ENCODE peak calls at places on chromosomes 3 and 15, in eight cellular contexts. N is ovary, A is erythroblast, U is A549, Y is IMR-90, S is Peyer's patch, T is H1, C is transverse colon. L is an unnamed sample.

GRCh38 chr15:70917955-70918354 is 25.3 kb downstream of the LRRC49 start:
- DNase-seq in Y (no peak), C (no peak), T (no peak), A (no peak), N (no peak), S (no peak), U (no peak), L (no peak)

GRCh38 chr15:50064674-50065073 is 54.4 kb downstream of the ATP8B4 start:
- DNase-seq in T (no peak), U (no peak), A (no peak), C (no peak), S (no peak), N (no peak), Y (no peak), L (no peak)

GRCh38 chr3:30493912-30494311 is 112.5 kb upstream of the TGFBR2 start:
- DNase-seq in N (no peak), T (no peak), A (no peak), S (no peak), C (no peak), U (no peak), Y (peak), L (no peak)

GRCh38 chr3:73716418-73716817 is 91.7 kb upstream of the PDZRN3 start:
- DNase-seq in N (no peak), C (no peak), S (no peak), U (no peak), T (no peak), Y (peak), A (no peak), L (peak)

GRCh38 chr3:100033184-100033583 is 81.1 kb downstream of the FILIP1L start:
- DNase-seq in C (no peak), S (no peak), T (no peak), N (peak), U (peak), A (no peak), Y (peak), L (no peak)

GRCh38 chr3:46584598-46585467 is 18.7 kb upstream of the LRRC2 start:
- DNase-seq in A (no peak), U (no peak), C (no peak), T (no peak), N (no peak), Y (no peak), S (no peak), L (no peak)

GRCh38 chr3:15754047-15754446 is 43.7 kb downstream of the ANKRD28 start:
- DNase-seq in N (no peak), U (peak), A (no peak), T (no peak), Y (peak), C (no peak), S (no peak), L (no peak)

GRCh38 chr15:83287541-83288027 is 3.1 kb upstream of the BNC1 start:
- DNase-seq in U (peak), N (no peak), S (no peak), T (no peak), A (no peak), C (no peak), Y (peak), L (peak)

GRCh38 chr3:42222942-42223693 is 42.9 kb downstream of the CCK start:
- DNase-seq in T (no peak), Y (no peak), N (no peak), C (no peak), S (no peak), A (no peak), U (no peak), L (no peak)

GRCh38 chr15:45377630-45378148 is 655 bp downstream of the GATM start:
- DNase-seq in T (no peak), C (peak), A (no peak), Y (no peak), S (peak), N (peak), U (no peak), L (no peak)

GRCh38 chr3:177150218-177150916 is 46.9 kb downstream of the TBL1XR1 start:
- DNase-seq in C (no peak), T (no peak), N (no peak), Y (no peak), S (no peak), A (no peak), U (no peak), L (no peak)

GRCh38 chr15:45187894-45188830 is at the start of gene SHF:
- DNase-seq in S (peak), A (peak), T (no peak), Y (peak), C (peak), N (peak), U (peak), L (no peak)

GRCh38 chr3:191307341-191307740 is 21.9 kb upstream of the CCDC50 start:
- DNase-seq in C (no peak), T (no peak), U (no peak), A (no peak), Y (no peak), N (no peak), S (no peak), L (no peak)

GRCh38 chr3:163175970-163176369 is 1679.4 kb downstream of the OTOL1 start:
- DNase-seq in N (no peak), A (no peak), Y (no peak), C (no peak), S (no peak), U (no peak), T (no peak), L (no peak)

GRCh38 chr3:52754373-52754772 is 16.4 kb downstream of the NEK4 start:
- DNase-seq in T (no peak), N (no peak), Y (peak), S (no peak), A (no peak), U (no peak), C (no peak), L (no peak)
- TF ChIP-seq POLR2A in T (no peak), N (no peak), Y (no peak), S (no peak), A (no peak), U (no peak), C (no peak), L (no peak)

GRCh38 chr15:72227192-72227586 is 3.8 kb downstream of the PKM start:
- DNase-seq in S (no peak), T (no peak), A (no peak), N (no peak), C (no peak), Y (peak), U (peak), L (no peak)

GRCh38 chr15:72227720-72228119 is 3.3 kb downstream of the PKM start:
- DNase-seq in U (no peak), C (no peak), S (no peak), A (no peak), N (no peak), Y (no peak), T (no peak), L (no peak)

GRCh38 chr15:72217216-72217615 is 13.8 kb downstream of the PKM start:
- DNase-seq in C (no peak), U (no peak), Y (no peak), S (no peak), T (no peak), A (no peak), N (no peak), L (no peak)

GRCh38 chr15:72220678-72221077 is 10.3 kb downstream of the PKM start:
- DNase-seq in S (no peak), U (no peak), T (no peak), N (no peak), Y (no peak), A (no peak), C (no peak), L (no peak)

DNA sequence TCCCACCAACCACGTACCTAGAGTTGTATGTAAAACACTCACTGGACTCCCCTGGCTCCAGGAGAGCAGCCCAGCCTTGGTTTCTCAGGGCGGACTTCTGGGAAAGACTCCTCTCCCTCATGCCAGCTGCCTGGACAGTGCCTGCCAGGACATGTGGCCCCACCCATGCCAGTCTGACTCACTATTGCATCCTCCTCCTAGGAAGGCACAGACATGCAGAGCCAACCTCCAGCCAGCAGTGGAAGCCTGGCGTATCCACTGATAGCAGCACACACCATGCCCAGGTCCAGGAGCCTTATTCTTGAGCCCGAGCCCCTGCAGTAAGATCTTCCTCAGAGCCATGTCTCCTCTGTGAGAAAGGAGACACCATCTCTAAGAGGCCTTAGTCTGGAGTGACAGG is 8.6 kb downstream of the PKM start:
- DNase-seq in Y (no peak), T (no peak), A (no peak), C (peak), S (peak), N (no peak), U (peak), L (no peak)
- TF ChIP-seq POLR2A in Y (no peak), T (no peak), A (no peak), C (no peak), S (no peak), N (no peak), U (no peak), L (peak)

GRCh38 chr15:76199106-76200082 is 111.9 kb downstream of the ETFA start:
- DNase-seq in U (no peak), T (no peak), S (no peak), C (peak), A (no peak), Y (peak), N (no peak), L (no peak)

GRCh38 chr15:76200083-76200465 is 111.2 kb downstream of the ETFA start:
- DNase-seq in U (no peak), C (no peak), N (no peak), A (no peak), Y (no peak), S (no peak), T (no peak), L (no peak)

GRCh38 chr15:76201536-76202255 is 109.6 kb downstream of the ETFA start:
- DNase-seq in Y (no peak), U (no peak), C (no peak), S (no peak), T (no peak), A (no peak), N (no peak), L (no peak)

GRCh38 chr15:76198456-76199105 is 112.7 kb downstream of the ETFA start:
- DNase-seq in U (no peak), A (no peak), T (no peak), C (no peak), S (no peak), N (no peak), Y (no peak), L (no peak)

GRCh38 chr15:76200641-76201105 is 110.6 kb downstream of the ETFA start:
- DNase-seq in Y (no peak), S (no peak), C (no peak), A (no peak), T (no peak), U (no peak), N (no peak), L (no peak)
- TF ChIP-seq POLR2A in Y (no peak), S (no peak), C (no peak), A (no peak), T (no peak), U (no peak), N (no peak), L (no peak)

GRCh38 chr3:124730129-124730919 is at the start of gene UMPS:
- DNase-seq in T (no peak), S (peak), C (peak), N (peak), Y (peak), A (peak), U (peak), L (peak)
- TF ChIP-seq POLR2A in T (peak), S (peak), C (peak), N (peak), Y (peak), A (peak), U (peak), L (peak)